ENCODE peak calls at places on chromosomes 7 and 10, in six cellular contexts. Y is IMR-90, P is mesothelial cell of epicardium, S is nephron progenitor cell, J is bronchial epithelial cell, G is upper lobe of left lung. E is an unnamed sample.

GRCh38 chr10:89861584-89862287 is 160.3 kb downstream of the KIF20B start:
- DNase-seq in S (no peak), G (no peak), P (no peak), Y (peak), J (peak), E (no peak)

GRCh38 chr7:24054231-24054630 is 229.8 kb upstream of the NPY start:
- DNase-seq in G (no peak), S (no peak), Y (no peak), J (no peak), P (no peak), E (no peak)

GRCh38 chr10:1529806-1530413 is 207.4 kb downstream of the ADARB2 start:
- DNase-seq in G (peak), Y (no peak), S (no peak), J (no peak), P (no peak), E (no peak)

GRCh38 chr10:70106958-70107791 is 25.4 kb downstream of the AIFM2 start:
- DNase-seq in S (peak), G (no peak), P (no peak), J (no peak), Y (no peak), E (no peak)

GRCh38 chr7:43697690-43698089 is 31.6 kb downstream of the COA1 start:
- DNase-seq in G (no peak), P (no peak), Y (peak), J (no peak), S (no peak), E (no peak)

GRCh38 chr10:59283456-59284082 is 78.8 kb downstream of the FAM13C start:
- DNase-seq in Y (peak), P (no peak), S (peak), J (peak), G (no peak), E (no peak)

GRCh38 chr10:86755740-86756510 is 494 bp upstream of the BMPR1A start:
- DNase-seq in P (peak), J (peak), S (peak), G (peak), Y (peak), E (peak)

GRCh38 chr10:97179731-97180366 is 5.9 kb downstream of the SLIT1 start:
- DNase-seq in S (peak), P (no peak), G (peak), Y (no peak), J (no peak), E (no peak)

GRCh38 chr10:112389147-112389822 is 15.4 kb downstream of the ACSL5 start:
- DNase-seq in G (no peak), P (no peak), S (no peak), Y (peak), J (peak), E (no peak)

GRCh38 chr7:80386686-80387085 is 125.2 kb downstream of the GNAT3 start:
- DNase-seq in G (no peak), Y (peak), J (no peak), S (no peak), P (no peak), E (no peak)

GRCh38 chr7:28684729-28685211 is 272.5 kb downstream of the CREB5 start:
- DNase-seq in J (no peak), G (no peak), P (no peak), Y (no peak), S (peak), E (no peak)

GRCh38 chr7:23469150-23469960 is 936 bp downstream of the IGF2BP3 start:
- DNase-seq in P (peak), G (peak), J (no peak), Y (no peak), S (peak), E (peak)

GRCh38 chr7:131057015-131057518 is 270.6 kb upstream of the MKLN1 start:
- DNase-seq in S (no peak), J (peak), Y (peak), P (no peak), G (no peak), E (no peak)

GRCh38 chr10:110843031-110843430 is 28.7 kb upstream of the PDCD4 start:
- DNase-seq in P (no peak), G (no peak), Y (no peak), J (no peak), S (no peak), E (peak)

GRCh38 chr7:140260338-140260737 is 83.6 kb upstream of the KDM7A start:
- DNase-seq in S (no peak), J (no peak), P (no peak), Y (no peak), G (no peak), E (no peak)

GRCh38 chr10:78657622-78658165 is 411.1 kb upstream of the ZMIZ1 start:
- DNase-seq in S (peak), G (no peak), P (peak), J (peak), Y (peak), E (peak)

GRCh38 chr7:129210989-129211312 is 13.9 kb upstream of the AHCYL2 start:
- DNase-seq in G (peak), P (no peak), J (no peak), S (no peak), Y (no peak), E (no peak)

GRCh38 chr7:46565257-46565656 is 644.2 kb upstream of the IGFBP3 start:
- DNase-seq in P (no peak), J (peak), Y (no peak), S (no peak), G (no peak), E (no peak)

GRCh38 chr10:21978191-21978862 is 25.2 kb downstream of the DNAJC1 start:
- DNase-seq in P (no peak), J (peak), Y (peak), G (no peak), S (no peak), E (no peak)

GRCh38 chr10:44382131-44382858 is 2.6 kb downstream of the CXCL12 start:
- DNase-seq in S (peak), Y (no peak), J (no peak), P (peak), G (no peak), E (no peak)

GRCh38 chr7:156479596-156479995 is 161.0 kb upstream of the RNF32 start:
- DNase-seq in P (no peak), G (no peak), J (no peak), Y (no peak), S (no peak), E (no peak)

GRCh38 chr10:6701289-6701688 is 121.2 kb upstream of the PRKCQ start:
- DNase-seq in J (peak), P (no peak), Y (no peak), G (no peak), S (peak), E (no peak)
- TF ChIP-seq CTCF in J (peak), P (no peak), Y (no peak), G (no peak), S (peak), E (no peak)

GRCh38 chr7:86911703-86912102 is 147.8 kb downstream of the ELAPOR2 start:
- DNase-seq in P (no peak), S (no peak), Y (no peak), J (no peak), G (no peak), E (no peak)
- TF ChIP-seq CTCF in P (no peak), S (peak), Y (no peak), J (peak), G (no peak), E (no peak)

DNA sequence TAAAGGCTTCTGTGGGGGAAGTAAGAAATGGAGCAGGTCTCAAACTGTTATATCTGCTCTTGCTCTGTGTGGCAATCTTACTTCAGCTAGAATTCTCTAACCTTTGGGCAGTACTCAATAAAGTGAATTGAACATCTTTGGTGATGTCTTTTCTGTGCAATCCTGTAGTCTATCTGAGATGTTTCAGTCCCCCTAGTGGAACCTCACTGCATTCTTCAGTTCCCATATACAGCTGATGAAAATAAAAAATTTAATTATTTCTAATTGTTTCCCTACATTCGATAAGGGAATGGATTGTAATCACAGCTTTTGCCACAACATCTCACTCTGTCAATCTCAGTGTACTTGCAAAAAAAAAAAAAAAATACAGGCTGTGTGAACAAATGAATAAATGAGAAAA is 522.6 kb downstream of the DNAJB9 start:
- DNase-seq in S (no peak), J (no peak), P (no peak), Y (no peak), G (no peak), E (no peak)
- TF ChIP-seq CTCF in S (no peak), J (no peak), P (no peak), Y (no peak), G (no peak), E (no peak)

DNA sequence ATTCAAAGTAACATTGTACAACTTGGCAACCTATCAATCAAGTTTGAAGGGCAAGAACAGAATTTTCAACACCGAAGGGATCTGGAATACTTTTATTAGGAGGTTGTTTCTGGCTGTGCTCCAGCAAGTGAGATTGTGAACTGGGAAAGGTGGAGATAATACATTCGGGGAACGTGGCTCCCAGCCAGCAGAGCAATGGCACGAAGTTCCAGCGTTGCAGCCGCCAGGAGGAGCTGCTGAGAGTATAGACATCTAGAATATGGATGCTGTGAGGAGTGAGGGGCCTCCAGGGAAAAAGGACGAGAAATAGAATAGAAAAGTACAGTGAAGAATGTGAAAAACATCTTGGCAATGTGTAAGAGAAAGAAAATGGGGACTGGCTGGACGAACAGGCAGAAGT is 69.5 kb downstream of the TCERG1L start:
- DNase-seq in Y (no peak), J (no peak), G (no peak), S (peak), P (peak), E (no peak)
- TF ChIP-seq CTCF in Y (no peak), J (no peak), G (peak), S (peak), P (peak), E (no peak)

GRCh38 chr7:93463764-93464163 is 110.8 kb downstream of the CALCR start:
- DNase-seq in P (no peak), G (no peak), S (no peak), Y (no peak), J (no peak), E (no peak)

GRCh38 chr7:93461350-93461749 is 113.2 kb downstream of the CALCR start:
- DNase-seq in J (peak), G (no peak), S (no peak), Y (no peak), P (no peak), E (no peak)
- TF ChIP-seq CTCF in J (no peak), G (peak), S (no peak), Y (no peak), P (no peak), E (no peak)

GRCh38 chr10:99855479-99856071 is 73.1 kb downstream of the ABCC2 start:
- DNase-seq in S (no peak), J (no peak), P (no peak), Y (no peak), G (no peak), E (no peak)

GRCh38 chr10:99851825-99852224 is 69.4 kb downstream of the ABCC2 start:
- DNase-seq in Y (no peak), G (no peak), P (no peak), S (no peak), J (peak), E (no peak)

GRCh38 chr10:99853655-99854054 is 71.2 kb downstream of the ABCC2 start:
- DNase-seq in S (no peak), P (no peak), Y (no peak), J (no peak), G (no peak), E (no peak)

GRCh38 chr10:99852481-99853213 is 70.2 kb downstream of the ABCC2 start:
- DNase-seq in J (no peak), S (no peak), G (no peak), Y (no peak), P (no peak), E (no peak)

GRCh38 chr10:99854860-99855259 is 72.4 kb downstream of the ABCC2 start:
- DNase-seq in S (peak), J (peak), P (no peak), Y (peak), G (no peak), E (no peak)
- TF ChIP-seq CTCF in S (peak), J (peak), P (no peak), Y (peak), G (peak), E (no peak)

E was measured in activated B cell treated with CpG ODN at 0.5 μM for 24 hours.